ENCODE peak calls at places on chromosome 2, in six cellular contexts. T, Y, Z, A, I and R are unnamed samples.

GRCh38 chr2:144014108-144014507 is 505.8 kb downstream of the ZEB2 start:
- DNase-seq in T (no peak), Y (no peak), Z (no peak), A (no peak), I (peak; percentile 40), R (peak; percentile 26)

GRCh38 chr2:42132966-42133641 is 36.0 kb upstream of the EML4 start:
- DNase-seq in T (peak; percentile 88), Y (peak; percentile 34), Z (peak; percentile 88), A (peak; percentile 87), I (peak; percentile 96), R (peak; percentile 98)

GRCh38 chr2:105398522-105399206 is at the start of gene FHL2:
- DNase-seq in T (no peak), Y (peak; percentile 86), Z (peak; percentile 84), A (peak; percentile 70), I (peak; percentile 73), R (peak; percentile 82)

GRCh38 chr2:65377556-65378307 is 54.7 kb downstream of the SPRED2 start:
- DNase-seq in T (no peak), Y (no peak), Z (no peak), A (no peak), I (peak; percentile 74), R (peak; percentile 69)

GRCh38 chr2:161273038-161273760 is 35.0 kb upstream of the PSMD14 start:
- DNase-seq in T (peak; percentile 20), Y (no peak), Z (no peak), A (no peak), I (peak; percentile 61), R (peak; percentile 83)

GRCh38 chr2:24971300-24971549 is 530 bp downstream of the DNAJC27 start:
- DNase-seq in T (no peak), Y (no peak), Z (no peak), A (no peak), I (no peak), R (no peak)

GRCh38 chr2:19818039-19818438 is 83.7 kb downstream of the TTC32 start:
- DNase-seq in T (no peak), Y (no peak), Z (no peak), A (no peak), I (no peak), R (no peak)

GRCh38 chr2:165573534-165574461 is 104.3 kb downstream of the CSRNP3 start:
- DNase-seq in T (no peak), Y (peak; percentile 75), Z (peak; percentile 79), A (peak; percentile 48), I (peak; percentile 38), R (peak; percentile 5)

GRCh38 chr2:73111300-73112025 is 1.3 kb downstream of the RAB11FIP5 start:
- DNase-seq in T (no peak), Y (no peak), Z (no peak), A (peak; percentile 70), I (no peak), R (no peak)

GRCh38 chr2:188850786-188851185 is 123.4 kb upstream of the COL3A1 start:
- DNase-seq in T (no peak), Y (no peak), Z (no peak), A (no peak), I (no peak), R (peak; percentile 75)

GRCh38 chr2:70161069-70161534 is 29.7 kb downstream of the C2orf42 start:
- DNase-seq in T (no peak), Y (no peak), Z (no peak), A (no peak), I (no peak), R (no peak)

GRCh38 chr2:241563981-241564595 is 5.5 kb downstream of the BOK start:
- DNase-seq in T (no peak), Y (no peak), Z (no peak), A (peak; percentile 66), I (no peak), R (no peak)

GRCh38 chr2:96868555-96869280 is 1.2 kb downstream of the SEMA4C start:
- DNase-seq in T (peak; percentile 88), Y (peak; percentile 91), Z (peak; percentile 93), A (peak; percentile 91), I (peak; percentile 80), R (peak; percentile 88)

GRCh38 chr2:238499731-238500570 is 73.2 kb downstream of the ASB1 start:
- DNase-seq in T (no peak), Y (no peak), Z (peak; percentile 62), A (peak; percentile 42), I (no peak), R (no peak)

GRCh38 chr2:202135111-202135874 is 62.2 kb downstream of the KIAA2012 start:
- DNase-seq in T (peak; percentile 71), Y (peak; percentile 90), Z (peak; percentile 80), A (no peak), I (peak; percentile 99), R (peak; percentile 100)

GRCh38 chr2:190469770-190470169 is 61.6 kb downstream of the MFSD6 start:
- DNase-seq in T (peak; percentile 34), Y (no peak), Z (no peak), A (no peak), I (peak; percentile 64), R (peak; percentile 84)

GRCh38 chr2:227420063-227421052 is 32.6 kb upstream of the SCYGR1 start:
- DNase-seq in T (no peak), Y (no peak), Z (no peak), A (no peak), I (no peak), R (no peak)

GRCh38 chr2:69789129-69789528 is 40.3 kb upstream of the GMCL1 start:
- DNase-seq in T (no peak), Y (no peak), Z (peak; percentile 78), A (no peak), I (peak; percentile 98), R (peak; percentile 70)

GRCh38 chr2:30768708-30769580 is 38.3 kb downstream of the CAPN13 start:
- DNase-seq in T (no peak), Y (no peak), Z (no peak), A (no peak), I (no peak), R (no peak)

GRCh38 chr2:38747007-38747424 is 4.1 kb downstream of the SRSF7 start:
- DNase-seq in T (no peak), Y (no peak), Z (no peak), A (no peak), I (no peak), R (no peak)

GRCh38 chr2:170163666-170164065 is 14.3 kb upstream of the MYO3B start:
- DNase-seq in T (no peak), Y (no peak), Z (no peak), A (no peak), I (no peak), R (no peak)

GRCh38 chr2:192035731-192036442 is 158.8 kb downstream of the TMEFF2 start:
- DNase-seq in T (no peak), Y (no peak), Z (no peak), A (no peak), I (peak; percentile 47), R (peak; percentile 63)

GRCh38 chr2:46260305-46260704 is 36.9 kb upstream of the EPAS1 start:
- DNase-seq in T (no peak), Y (no peak), Z (no peak), A (no peak), I (no peak), R (no peak)

GRCh38 chr2:120672526-120673204 is 63.0 kb upstream of the GLI2 start:
- DNase-seq in T (no peak), Y (no peak), Z (no peak), A (no peak), I (no peak), R (no peak)

DNA sequence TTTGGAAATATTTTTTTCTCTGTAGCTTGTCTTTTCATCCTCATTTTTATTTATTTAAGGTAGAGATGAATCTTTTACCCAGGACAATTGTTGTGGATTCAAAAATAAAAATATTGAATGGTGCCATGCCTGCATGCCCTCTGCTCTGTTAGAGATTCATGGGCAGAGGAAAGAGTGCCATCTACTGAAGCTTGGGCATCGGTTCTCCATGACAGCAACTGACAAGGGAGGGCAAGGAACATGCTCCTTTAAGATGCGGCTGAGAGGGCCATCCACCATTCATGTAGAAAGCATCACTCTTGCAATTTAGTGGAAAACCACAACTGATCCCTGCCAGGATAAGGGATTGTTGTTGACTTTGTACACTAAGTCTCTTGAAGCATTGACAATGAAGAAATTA is 79.9 kb downstream of the PARD3B start:
- DNase-seq in T (no peak), Y (no peak), Z (no peak), A (no peak), I (no peak), R (peak; percentile 14)
- TF ChIP-seq CTCF in T (no peak), Y (no peak), Z (no peak), A (no peak), I (peak; percentile 29), R (no peak)

GRCh38 chr2:109467701-109468100 is 146.1 kb downstream of the SEPTIN10 start:
- DNase-seq in T (no peak), Y (no peak), Z (no peak), A (peak; percentile 42), I (peak; percentile 43), R (no peak)
- H3K4me3 ChIP-seq in T (no peak overlapping the region), Y (no peak overlapping the region), Z (no peak overlapping the region), A (no peak overlapping the region), I (no peak overlapping the region), R (no peak overlapping the region)

DNA sequence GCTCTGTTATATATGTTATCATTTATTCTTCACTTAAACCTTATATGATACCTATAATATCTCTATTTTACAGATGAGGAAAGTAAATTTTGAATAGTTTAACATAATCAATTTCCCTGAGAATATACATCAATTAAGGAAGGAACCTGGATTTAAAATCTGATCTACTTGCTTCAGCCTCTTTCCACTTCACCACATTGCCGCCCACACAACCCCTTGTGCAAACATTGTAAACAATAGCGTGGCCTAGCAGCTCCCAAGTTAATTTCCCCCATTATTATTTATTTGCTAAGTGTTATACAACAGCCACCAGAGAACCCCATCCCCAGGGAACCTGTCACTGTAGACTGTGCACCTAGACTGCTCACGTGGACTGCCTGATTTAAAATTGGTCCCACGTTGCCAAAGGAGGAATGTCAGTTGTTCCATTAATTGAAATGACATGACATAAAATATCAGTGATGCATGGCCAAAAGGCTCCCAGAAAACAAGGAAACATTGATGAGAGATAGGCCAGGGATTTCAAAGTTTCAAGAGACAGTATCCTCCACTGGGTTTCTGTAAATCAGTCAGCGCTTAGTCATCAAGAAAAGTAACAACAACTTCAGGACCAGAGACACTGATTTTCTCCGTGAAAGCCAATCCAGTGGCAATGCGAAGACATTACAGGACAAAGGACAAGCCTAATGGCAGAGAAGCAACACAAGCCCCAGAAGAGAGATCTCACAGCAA is 41.3 kb downstream of the SCG2 start:
- DNase-seq in T (no peak), Y (no peak), Z (no peak), A (peak; percentile 62), I (peak; percentile 30), R (no peak)
- TF ChIP-seq CTCF in T (no peak), Y (no peak), Z (no peak), A (no peak), I (peak; percentile 24), R (no peak)

DNA sequence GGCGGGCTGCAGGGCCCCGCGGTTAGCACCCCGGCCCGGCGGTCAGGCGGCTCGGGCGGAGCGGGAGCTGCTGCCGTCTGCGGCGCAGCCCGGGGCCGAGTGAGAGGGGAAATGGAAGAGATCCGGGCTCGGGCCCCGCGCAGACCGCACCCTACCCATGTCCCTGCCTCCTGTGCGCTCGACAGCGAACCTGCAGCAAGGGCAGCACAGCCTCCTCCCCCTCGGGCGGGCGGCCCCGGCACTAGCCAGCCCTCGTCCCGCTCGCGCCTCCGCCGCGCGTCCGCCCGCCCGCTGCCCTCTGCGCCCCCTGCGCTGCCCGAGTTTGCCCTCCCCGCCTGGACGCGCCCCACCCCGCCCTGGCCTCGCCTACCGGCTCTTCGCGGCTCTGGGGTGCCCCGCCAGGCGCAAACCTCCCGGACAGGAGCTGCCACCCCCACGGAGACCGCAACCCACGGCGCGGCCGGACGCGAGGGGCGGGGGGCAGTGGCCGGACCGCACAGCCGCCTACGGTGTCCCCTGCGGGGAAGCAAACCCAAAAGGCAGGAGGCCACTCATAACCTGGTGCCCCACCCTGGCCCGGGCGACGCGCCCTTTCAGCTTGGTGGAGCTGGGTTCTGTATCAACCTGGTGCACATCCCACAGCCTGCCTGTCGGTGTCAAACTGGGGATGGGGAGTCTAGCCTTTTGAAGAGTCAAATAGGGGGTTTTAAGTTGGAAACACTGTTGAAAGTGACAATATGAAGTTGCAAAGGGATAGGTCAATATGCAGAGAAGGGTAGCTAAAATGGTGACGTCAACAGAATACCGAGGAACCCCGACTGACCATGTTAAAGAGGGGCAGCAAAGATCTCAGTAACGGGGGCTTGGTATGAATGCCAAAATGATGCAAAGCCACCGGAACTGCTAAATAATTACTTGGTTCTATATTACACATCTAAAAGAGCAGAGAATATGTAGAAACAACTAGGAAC is at the start of gene IHH:
- DNase-seq in T (no peak), Y (no peak), Z (no peak), A (peak; percentile 77), I (no peak), R (no peak)
- H3K4me3 ChIP-seq in T (no peak within 1 kb of the TSS), Y (peak within 1 kb of the TSS; percentile 32), Z (peak within 1 kb of the TSS; percentile 64), A (peak within 1 kb of the TSS; percentile 32), I (no peak within 1 kb of the TSS), R (peak within 1 kb of the TSS; percentile 22)